ENCODE peak calls at places on chromosomes 11 and 22, in seven cellular contexts. One of them, this sample, is unnamed.
A peak's percentile ranks its signal among the peaks of the same experiment; 100 is the strongest.

GRCh38 chr11:112024178-112024777 is 930 bp upstream of the DLAT start:
- DNase-seq in activated gamma-delta T cell: no peak
- DNase-seq in Right ventricle myocardium superior: no peak
- DNase-seq in NCI-H460: no peak
- DNase-seq in nucleus accumbens: no peak
- DNase-seq in NCI-H510A treated with DMSO at 0.1 percent for 48 hours: peak; percentile 67
- DNase-seq in HepG2: no peak
- DNase-seq in this sample: no peak

GRCh38 chr11:25415793-25416192 is 916.1 kb upstream of the ANO3 start:
- DNase-seq in activated gamma-delta T cell: no peak
- DNase-seq in Right ventricle myocardium superior: no peak
- DNase-seq in NCI-H460: no peak
- DNase-seq in nucleus accumbens: no peak
- DNase-seq in NCI-H510A treated with DMSO at 0.1 percent for 48 hours: no peak
- DNase-seq in HepG2: no peak
- DNase-seq in this sample: no peak

GRCh38 chr11:107598225-107599139 is 7.5 kb downstream of the ELMOD1 start:
- DNase-seq in activated gamma-delta T cell: no peak
- DNase-seq in Right ventricle myocardium superior: no peak
- DNase-seq in NCI-H460: peak; percentile 19
- DNase-seq in nucleus accumbens: no peak
- DNase-seq in NCI-H510A treated with DMSO at 0.1 percent for 48 hours: no peak
- DNase-seq in HepG2: no peak
- DNase-seq in this sample: no peak

GRCh38 chr11:111743700-111744099 is 22.5 kb downstream of the PPP2R1B start:
- DNase-seq in activated gamma-delta T cell: no peak
- DNase-seq in Right ventricle myocardium superior: no peak
- DNase-seq in NCI-H460: no peak
- DNase-seq in nucleus accumbens: no peak
- DNase-seq in NCI-H510A treated with DMSO at 0.1 percent for 48 hours: no peak
- DNase-seq in HepG2: no peak
- DNase-seq in this sample: no peak

GRCh38 chr22:25754527-25755202 is 12.7 kb downstream of the MYO18B start:
- DNase-seq in activated gamma-delta T cell: no peak
- DNase-seq in Right ventricle myocardium superior: peak; percentile 84
- DNase-seq in NCI-H460: peak; percentile 58
- DNase-seq in nucleus accumbens: no peak
- DNase-seq in NCI-H510A treated with DMSO at 0.1 percent for 48 hours: no peak
- DNase-seq in HepG2: no peak
- DNase-seq in this sample: peak; percentile 91

GRCh38 chr11:86489442-86489841 is 114.8 kb downstream of the CCDC81 start:
- DNase-seq in activated gamma-delta T cell: no peak
- DNase-seq in Right ventricle myocardium superior: no peak
- DNase-seq in NCI-H460: no peak
- DNase-seq in nucleus accumbens: no peak
- DNase-seq in NCI-H510A treated with DMSO at 0.1 percent for 48 hours: no peak
- DNase-seq in HepG2: no peak
- DNase-seq in this sample: no peak

GRCh38 chr22:45891471-45891995 is 85.4 kb downstream of the WNT7B start:
- DNase-seq in activated gamma-delta T cell: no peak
- DNase-seq in Right ventricle myocardium superior: peak; percentile 22
- DNase-seq in NCI-H460: no peak
- DNase-seq in nucleus accumbens: no peak
- DNase-seq in NCI-H510A treated with DMSO at 0.1 percent for 48 hours: no peak
- DNase-seq in HepG2: no peak
- DNase-seq in this sample: no peak

GRCh38 chr11:66600219-66600923 is 7.4 kb downstream of the CCS start:
- DNase-seq in activated gamma-delta T cell: no peak
- DNase-seq in Right ventricle myocardium superior: no peak
- DNase-seq in NCI-H460: no peak
- DNase-seq in nucleus accumbens: no peak
- DNase-seq in NCI-H510A treated with DMSO at 0.1 percent for 48 hours: no peak
- DNase-seq in HepG2: no peak
- DNase-seq in this sample: no peak

GRCh38 chr11:114785820-114786219 is 107.5 kb downstream of the NXPE2 start:
- DNase-seq in activated gamma-delta T cell: no peak
- DNase-seq in Right ventricle myocardium superior: no peak
- DNase-seq in NCI-H460: no peak
- DNase-seq in nucleus accumbens: no peak
- DNase-seq in NCI-H510A treated with DMSO at 0.1 percent for 48 hours: peak; percentile 48
- DNase-seq in HepG2: no peak
- DNase-seq in this sample: no peak

GRCh38 chr11:30741039-30741550 is 154.9 kb upstream of the MPPED2 start:
- DNase-seq in activated gamma-delta T cell: no peak
- DNase-seq in Right ventricle myocardium superior: no peak
- DNase-seq in NCI-H460: no peak
- DNase-seq in nucleus accumbens: no peak
- DNase-seq in NCI-H510A treated with DMSO at 0.1 percent for 48 hours: no peak
- DNase-seq in HepG2: peak; percentile 13
- DNase-seq in this sample: no peak

GRCh38 chr11:72491001-72491400 is 56.7 kb upstream of the CLPB start:
- DNase-seq in activated gamma-delta T cell: no peak
- DNase-seq in Right ventricle myocardium superior: no peak
- DNase-seq in NCI-H460: no peak
- DNase-seq in nucleus accumbens: no peak
- DNase-seq in NCI-H510A treated with DMSO at 0.1 percent for 48 hours: no peak
- DNase-seq in HepG2: no peak
- DNase-seq in this sample: no peak

GRCh38 chr11:28838741-28839140 is 730.6 kb downstream of the METTL15 start:
- DNase-seq in activated gamma-delta T cell: no peak
- DNase-seq in Right ventricle myocardium superior: no peak
- DNase-seq in NCI-H460: peak; percentile 85
- DNase-seq in nucleus accumbens: no peak
- DNase-seq in NCI-H510A treated with DMSO at 0.1 percent for 48 hours: no peak
- DNase-seq in HepG2: no peak
- DNase-seq in this sample: no peak

GRCh38 chr22:16601437-16602223 is 9.0 kb upstream of the CCT8L2 start:
- DNase-seq in activated gamma-delta T cell: no peak
- DNase-seq in Right ventricle myocardium superior: peak; percentile 52
- DNase-seq in NCI-H460: no peak
- DNase-seq in nucleus accumbens: no peak
- DNase-seq in NCI-H510A treated with DMSO at 0.1 percent for 48 hours: no peak
- DNase-seq in HepG2: no peak
- DNase-seq in this sample: no peak

GRCh38 chr22:34296456-34296855 is 376.2 kb upstream of the LARGE1 start:
- DNase-seq in activated gamma-delta T cell: no peak
- DNase-seq in Right ventricle myocardium superior: no peak
- DNase-seq in NCI-H460: no peak
- DNase-seq in nucleus accumbens: no peak
- DNase-seq in NCI-H510A treated with DMSO at 0.1 percent for 48 hours: no peak
- DNase-seq in HepG2: no peak
- DNase-seq in this sample: no peak

GRCh38 chr11:1336836-1337646 is 27.6 kb upstream of the TOLLIP start:
- DNase-seq in activated gamma-delta T cell: peak; percentile 45
- DNase-seq in Right ventricle myocardium superior: peak; percentile 74
- DNase-seq in NCI-H460: no peak
- DNase-seq in nucleus accumbens: no peak
- DNase-seq in NCI-H510A treated with DMSO at 0.1 percent for 48 hours: no peak
- DNase-seq in HepG2: no peak
- DNase-seq in this sample: peak; percentile 84

GRCh38 chr22:50612168-50612714 is 11.6 kb downstream of the MAPK8IP2 start:
- DNase-seq in activated gamma-delta T cell: no peak
- DNase-seq in Right ventricle myocardium superior: no peak
- DNase-seq in NCI-H460: no peak
- DNase-seq in nucleus accumbens: no peak
- DNase-seq in NCI-H510A treated with DMSO at 0.1 percent for 48 hours: no peak
- DNase-seq in HepG2: no peak
- DNase-seq in this sample: no peak

GRCh38 chr22:29270475-29271271 is 2.6 kb downstream of the EWSR1 start:
- DNase-seq in activated gamma-delta T cell: no peak
- DNase-seq in Right ventricle myocardium superior: no peak
- DNase-seq in NCI-H460: no peak
- DNase-seq in nucleus accumbens: no peak
- DNase-seq in NCI-H510A treated with DMSO at 0.1 percent for 48 hours: no peak
- DNase-seq in HepG2: peak; percentile 69
- DNase-seq in this sample: no peak

GRCh38 chr11:91850533-91851305 is 373.9 kb upstream of the FAT3 start:
- DNase-seq in activated gamma-delta T cell: no peak
- DNase-seq in Right ventricle myocardium superior: no peak
- DNase-seq in NCI-H460: no peak
- DNase-seq in nucleus accumbens: no peak
- DNase-seq in NCI-H510A treated with DMSO at 0.1 percent for 48 hours: no peak
- DNase-seq in HepG2: no peak
- DNase-seq in this sample: no peak

GRCh38 chr11:65653229-65654225 is 9.2 kb downstream of the RELA start:
- DNase-seq in activated gamma-delta T cell: no peak
- DNase-seq in Right ventricle myocardium superior: no peak
- DNase-seq in NCI-H460: no peak
- DNase-seq in nucleus accumbens: peak; percentile 54
- DNase-seq in NCI-H510A treated with DMSO at 0.1 percent for 48 hours: peak; percentile 54
- DNase-seq in HepG2: peak; percentile 88
- DNase-seq in this sample: peak; percentile 72

GRCh38 chr11:2790581-2790925 is 90.8 kb upstream of the KCNQ1OT1 start:
- DNase-seq in activated gamma-delta T cell: no peak
- DNase-seq in Right ventricle myocardium superior: peak; percentile 33
- DNase-seq in NCI-H460: no peak
- DNase-seq in nucleus accumbens: no peak
- DNase-seq in NCI-H510A treated with DMSO at 0.1 percent for 48 hours: no peak
- DNase-seq in HepG2: no peak
- DNase-seq in this sample: peak; percentile 44

GRCh38 chr11:59145534-59145933 is 2.9 kb downstream of the FAM111A start:
- DNase-seq in activated gamma-delta T cell: no peak
- DNase-seq in Right ventricle myocardium superior: no peak
- DNase-seq in NCI-H460: no peak
- DNase-seq in nucleus accumbens: no peak
- DNase-seq in NCI-H510A treated with DMSO at 0.1 percent for 48 hours: no peak
- DNase-seq in HepG2: no peak
- DNase-seq in this sample: no peak

GRCh38 chr22:46147061-46147460 is 3.3 kb upstream of the PPARA start:
- DNase-seq in activated gamma-delta T cell: no peak
- DNase-seq in Right ventricle myocardium superior: no peak
- DNase-seq in NCI-H460: no peak
- DNase-seq in nucleus accumbens: no peak
- DNase-seq in NCI-H510A treated with DMSO at 0.1 percent for 48 hours: no peak
- DNase-seq in HepG2: no peak
- DNase-seq in this sample: peak; percentile 59

GRCh38 chr11:131246589-131247164 is 123.7 kb upstream of the NTM start:
- DNase-seq in activated gamma-delta T cell: no peak
- DNase-seq in Right ventricle myocardium superior: peak; percentile 63
- DNase-seq in NCI-H460: peak; percentile 43
- DNase-seq in nucleus accumbens: peak; percentile 62
- DNase-seq in NCI-H510A treated with DMSO at 0.1 percent for 48 hours: no peak
- DNase-seq in HepG2: peak; percentile 4
- DNase-seq in this sample: no peak

GRCh38 chr11:62171261-62171723 is 18.7 kb upstream of the SCGB1D1 start:
- DNase-seq in activated gamma-delta T cell: no peak
- DNase-seq in Right ventricle myocardium superior: peak; percentile 76
- DNase-seq in NCI-H460: peak; percentile 79
- DNase-seq in nucleus accumbens: peak; percentile 63
- DNase-seq in NCI-H510A treated with DMSO at 0.1 percent for 48 hours: peak; percentile 94
- DNase-seq in HepG2: peak; percentile 81
- DNase-seq in this sample: peak; percentile 83

GRCh38 chr22:22022255-22022840 is 39.8 kb upstream of the TOP3B start:
- DNase-seq in activated gamma-delta T cell: no peak
- DNase-seq in Right ventricle myocardium superior: no peak
- DNase-seq in NCI-H460: no peak
- DNase-seq in nucleus accumbens: no peak
- DNase-seq in NCI-H510A treated with DMSO at 0.1 percent for 48 hours: no peak
- DNase-seq in HepG2: no peak
- DNase-seq in this sample: no peak

GRCh38 chr22:30201970-30202369 is 44.6 kb downstream of the LIF start:
- DNase-seq in activated gamma-delta T cell: no peak
- DNase-seq in Right ventricle myocardium superior: no peak
- DNase-seq in NCI-H460: no peak
- DNase-seq in nucleus accumbens: no peak
- DNase-seq in NCI-H510A treated with DMSO at 0.1 percent for 48 hours: no peak
- DNase-seq in HepG2: no peak
- DNase-seq in this sample: no peak